ENCODE peak calls at places on chromosomes 7 and 10, in ten cellular contexts. S is GM10248, U is heart left ventricle, Q is pancreas, E is activated B cell treated with CpG ODN at 0.5 μM for 24 hours, C is fibroblast of mammary gland, Y is WERI-Rb-1, M is fibroblast of lung, J is transverse colon, N is AG04449. G is an unnamed sample.

GRCh38 chr7:28442540-28443420 is 30.5 kb downstream of the CREB5 start:
- DNase-seq in S (no peak), U (no peak), Q (no peak), E (no peak), C (peak), Y (no peak), M (no peak), J (no peak), N (no peak), G (no peak)

GRCh38 chr7:1749864-1750466 is 79.9 kb downstream of the ELFN1 start:
- DNase-seq in S (no peak), U (peak), Q (peak), E (no peak), C (no peak), Y (no peak), M (no peak), J (no peak), N (no peak), G (no peak)

GRCh38 chr7:157017639-157018327 is 7.3 kb upstream of the MNX1 start:
- DNase-seq in S (no peak), U (no peak), Q (peak), E (no peak), C (no peak), Y (peak), M (no peak), J (no peak), N (no peak), G (peak)

GRCh38 chr10:3668276-3668960 is 116.6 kb downstream of the KLF6 start:
- DNase-seq in S (no peak), U (no peak), Q (peak), E (no peak), C (peak), Y (no peak), M (peak), J (peak), N (peak), G (no peak)

GRCh38 chr7:46567858-46568257 is 646.8 kb upstream of the IGFBP3 start:
- DNase-seq in S (no peak), U (no peak), Q (no peak), E (no peak), C (no peak), Y (no peak), M (no peak), J (no peak), N (no peak), G (no peak)

GRCh38 chr10:129769381-129770116 is 194.5 kb downstream of the EBF3 start:
- DNase-seq in S (no peak), U (no peak), Q (no peak), E (no peak), C (no peak), Y (no peak), M (no peak), J (no peak), N (no peak), G (no peak)

GRCh38 chr7:47580811-47581331 is 1.0 kb downstream of the TNS3 start:
- DNase-seq in S (no peak), U (no peak), Q (no peak), E (no peak), C (no peak), Y (peak), M (peak), J (no peak), N (no peak), G (no peak)

GRCh38 chr7:106772655-106773108 is 92.4 kb upstream of the PIK3CG start:
- DNase-seq in S (no peak), U (no peak), Q (no peak), E (no peak), C (peak), Y (no peak), M (peak), J (no peak), N (no peak), G (no peak)

GRCh38 chr7:28200598-28200997 is 20.0 kb upstream of the JAZF1 start:
- DNase-seq in S (no peak), U (no peak), Q (no peak), E (no peak), C (no peak), Y (no peak), M (no peak), J (no peak), N (no peak), G (no peak)

GRCh38 chr7:75740846-75741497 is 2.2 kb upstream of the HIP1 start:
- DNase-seq in S (peak), U (peak), Q (peak), E (peak), C (no peak), Y (no peak), M (no peak), J (peak), N (no peak), G (no peak)

GRCh38 chr10:49633327-49634045 is 19.6 kb downstream of the CHAT start:
- DNase-seq in S (no peak), U (no peak), Q (no peak), E (no peak), C (no peak), Y (no peak), M (no peak), J (peak), N (no peak), G (no peak)

GRCh38 chr10:26430641-26431163 is 7.4 kb upstream of the APBB1IP start:
- DNase-seq in S (peak), U (no peak), Q (no peak), E (no peak), C (no peak), Y (no peak), M (no peak), J (no peak), N (no peak), G (peak)

GRCh38 chr7:140537750-140538482 is 58.6 kb upstream of the MKRN1 start:
- DNase-seq in S (no peak), U (no peak), Q (no peak), E (no peak), C (no peak), Y (no peak), M (no peak), J (no peak), N (no peak), G (no peak)

GRCh38 chr7:151062399-151063211 is 3.2 kb downstream of the SLC4A2 start:
- DNase-seq in S (no peak), U (peak), Q (peak), E (no peak), C (peak), Y (peak), M (peak), J (peak), N (no peak), G (no peak)

GRCh38 chr7:27549621-27550020 is 113.1 kb downstream of the HIBADH start:
- DNase-seq in S (no peak), U (no peak), Q (no peak), E (no peak), C (no peak), Y (no peak), M (no peak), J (no peak), N (no peak), G (no peak)

GRCh38 chr7:6650521-6651011 is 13.4 kb downstream of the ZNF316 start:
- DNase-seq in S (no peak), U (no peak), Q (no peak), E (no peak), C (no peak), Y (peak), M (no peak), J (no peak), N (no peak), G (no peak)

GRCh38 chr7:50069613-50070012 is 23.4 kb downstream of the ZPBP start:
- DNase-seq in S (peak), U (peak), Q (peak), E (peak), C (no peak), Y (no peak), M (no peak), J (no peak), N (no peak), G (peak)

GRCh38 chr7:82600601-82601000 is 157.0 kb upstream of the CACNA2D1 start:
- DNase-seq in S (no peak), U (no peak), Q (no peak), E (no peak), C (peak), Y (no peak), M (peak), J (no peak), N (no peak), G (no peak)

GRCh38 chr7:99469381-99470065 is 3.2 kb upstream of the ZNF789 start:
- DNase-seq in S (no peak), U (no peak), Q (no peak), E (no peak), C (peak), Y (no peak), M (no peak), J (no peak), N (no peak), G (peak)

GRCh38 chr7:133887459-133887858 is 239.7 kb upstream of the LRGUK start:
- DNase-seq in S (no peak), U (no peak), Q (no peak), E (no peak), C (no peak), Y (no peak), M (no peak), J (no peak), N (no peak), G (no peak)

GRCh38 chr10:73644015-73644743 is 2.9 kb upstream of the MYOZ1 start:
- DNase-seq in S (peak), U (peak), Q (peak), E (no peak), C (peak), Y (peak), M (peak), J (peak), N (no peak), G (peak)

GRCh38 chr7:140639366-140640053 is 1.1 kb downstream of the DENND2A start:
- DNase-seq in S (no peak), U (peak), Q (no peak), E (no peak), C (peak), Y (peak), M (peak), J (no peak), N (no peak), G (no peak)

GRCh38 chr7:3083350-3083749 is 39.7 kb upstream of the CARD11 start:
- DNase-seq in S (no peak), U (no peak), Q (no peak), E (no peak), C (no peak), Y (no peak), M (no peak), J (no peak), N (no peak), G (no peak)

GRCh38 chr7:95549818-95550529 is 46.3 kb downstream of the PDK4 start:
- DNase-seq in S (no peak), U (peak), Q (peak), E (no peak), C (peak), Y (peak), M (peak), J (peak), N (no peak), G (no peak)

GRCh38 chr7:152931583-152931982 is 172.0 kb downstream of the ACTR3B start:
- DNase-seq in S (no peak), U (no peak), Q (no peak), E (no peak), C (no peak), Y (no peak), M (no peak), J (no peak), N (no peak), G (no peak)

GRCh38 chr10:69813632-69814031 is 11.9 kb downstream of the COL13A1 start:
- DNase-seq in S (no peak), U (no peak), Q (no peak), E (no peak), C (no peak), Y (no peak), M (no peak), J (no peak), N (no peak), G (no peak)

DNA sequence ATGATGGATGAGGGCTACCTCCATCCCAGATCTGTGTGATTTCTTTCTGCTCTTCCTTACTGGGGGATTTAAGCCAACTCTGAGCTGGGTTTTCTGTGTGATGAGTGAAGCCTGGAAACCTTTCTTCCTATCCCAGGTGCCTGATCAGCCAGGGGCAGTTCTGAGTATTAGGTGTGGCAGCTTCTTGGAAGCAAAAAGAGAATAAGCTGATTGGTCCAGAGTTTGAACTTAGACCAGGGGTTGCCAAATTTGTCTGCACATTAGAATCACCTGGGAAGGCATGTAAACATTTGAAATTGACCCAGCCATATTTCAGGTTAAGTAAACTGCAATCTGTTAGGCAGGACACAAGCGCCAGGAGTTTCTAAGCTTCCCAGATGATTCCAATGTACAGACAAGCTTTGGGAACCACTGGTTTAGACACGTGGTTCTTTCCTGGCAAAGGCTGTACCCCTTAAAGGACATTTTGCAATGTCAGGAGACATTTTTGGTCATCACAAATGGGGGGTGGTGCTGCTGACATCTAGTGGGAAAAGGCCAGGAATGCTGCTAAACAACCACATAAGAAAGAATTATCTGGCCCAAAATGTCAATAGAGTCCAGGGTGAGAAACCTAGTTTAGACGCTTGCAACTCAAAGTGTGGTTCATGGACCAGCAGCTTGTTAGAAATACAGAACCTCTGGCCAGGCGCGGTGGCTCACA is 160.5 kb upstream of the GHITM start:
- DNase-seq in S (no peak), U (no peak), Q (no peak), E (no peak), C (no peak), Y (no peak), M (no peak), J (no peak), N (no peak), G (no peak)
- TF ChIP-seq CTCF in S (no peak), U (no peak), Q (no peak), E (no peak), C (no peak), Y (peak), M (no peak), J (no peak), N (no peak), G (no peak)

DNA sequence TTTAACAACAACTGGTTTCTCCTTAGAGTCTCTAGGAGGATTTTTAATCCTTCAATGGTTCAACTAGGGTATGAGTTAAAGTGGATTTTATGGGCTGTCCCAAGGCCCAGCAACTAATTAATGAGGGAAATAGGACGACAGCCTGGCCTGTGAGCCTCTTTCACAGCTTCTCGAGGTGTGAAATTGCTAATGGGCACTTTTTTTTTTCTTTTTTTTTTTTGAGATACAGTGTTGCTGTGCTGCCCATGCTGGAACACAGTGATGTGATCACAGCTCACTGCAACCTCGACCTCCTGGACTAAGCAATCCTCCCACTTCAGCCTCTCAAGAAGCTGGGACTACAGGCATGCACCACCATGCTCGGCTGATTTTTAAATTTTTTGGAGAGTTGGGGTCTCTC is 87.0 kb downstream of the MARCHF5 start:
- DNase-seq in S (no peak), U (no peak), Q (no peak), E (no peak), C (no peak), Y (no peak), M (no peak), J (no peak), N (no peak), G (no peak)
- TF ChIP-seq CTCF in S (no peak), U (no peak), Q (no peak), E (no peak), C (no peak), Y (no peak), M (no peak), J (no peak), N (no peak), G (no peak)

GRCh38 chr7:11486271-11486670 is 345.7 kb downstream of the THSD7A start:
- DNase-seq in S (no peak), U (no peak), Q (no peak), E (no peak), C (peak), Y (no peak), M (peak), J (no peak), N (no peak), G (no peak)
- TF ChIP-seq CTCF in S (no peak), U (no peak), Q (no peak), E (no peak), C (peak), Y (no peak), M (no peak), J (no peak), N (no peak), G (no peak)

GRCh38 chr10:65314253-65314652 is 1611.6 kb upstream of the LRRTM3 start:
- DNase-seq in S (no peak), U (no peak), Q (no peak), E (no peak), C (no peak), Y (no peak), M (no peak), J (no peak), N (no peak), G (no peak)
- TF ChIP-seq CTCF in S (no peak), U (no peak), Q (no peak), E (no peak), C (no peak), Y (no peak), M (no peak), J (no peak), N (no peak), G (no peak)